ENCODE peak calls at places on chromosomes 11 and 22, in seven cellular contexts. R is AG04449, L is endothelial cell, D is heart left ventricle, K is heart right ventricle, J is prostate gland, G is GM20000. I is an unnamed sample.

GRCh38 chr11:61961570-61962212 is 5.7 kb downstream of the FTH1 start:
- DNase-seq in R (no peak), L (no peak), D (peak), K (peak), J (no peak), G (no peak), I (no peak)

GRCh38 chr11:60912851-60913550 is 957 bp upstream of the TMEM109 start:
- DNase-seq in R (no peak), L (no peak), D (no peak), K (no peak), J (peak), G (no peak), I (no peak)

GRCh38 chr22:38034278-38034882 is 22.8 kb upstream of the PICK1 start:
- DNase-seq in R (no peak), L (peak), D (peak), K (peak), J (peak), G (no peak), I (peak)

GRCh38 chr11:132718711-132719641 is 813.3 kb downstream of the OPCML start:
- DNase-seq in R (peak), L (no peak), D (no peak), K (no peak), J (no peak), G (no peak), I (no peak)

GRCh38 chr11:59556115-59556882 is 45.0 kb downstream of the OR4D9 start:
- DNase-seq in R (peak), L (peak), D (peak), K (peak), J (no peak), G (no peak), I (no peak)

GRCh38 chr22:35064664-35065063 is 1.3 kb upstream of the ISX start:
- DNase-seq in R (no peak), L (no peak), D (no peak), K (no peak), J (no peak), G (peak), I (no peak)

GRCh38 chr11:68028802-68029475 is 1.5 kb upstream of the NDUFS8 start:
- DNase-seq in R (no peak), L (no peak), D (no peak), K (no peak), J (no peak), G (no peak), I (no peak)

GRCh38 chr11:100630898-100631297 is 56.2 kb upstream of the ARHGAP42 start:
- DNase-seq in R (no peak), L (no peak), D (no peak), K (no peak), J (no peak), G (no peak), I (peak)

GRCh38 chr11:59368238-59369022 is 9.7 kb downstream of the OR5AN1 start:
- DNase-seq in R (no peak), L (no peak), D (no peak), K (no peak), J (no peak), G (no peak), I (no peak)

GRCh38 chr22:19970479-19971275 is 29.1 kb upstream of the TXNRD2 start:
- DNase-seq in R (no peak), L (peak), D (peak), K (peak), J (peak), G (peak), I (no peak)

GRCh38 chr11:123251656-123252344 is 56.8 kb upstream of the CLMP start:
- DNase-seq in R (no peak), L (no peak), D (peak), K (peak), J (no peak), G (no peak), I (no peak)

GRCh38 chr11:706957-707816 is 1.2 kb downstream of the EPS8L2 start:
- DNase-seq in R (no peak), L (no peak), D (peak), K (no peak), J (peak), G (peak), I (no peak)

GRCh38 chr11:27312110-27312509 is 50.9 kb downstream of the CCDC34 start:
- DNase-seq in R (no peak), L (no peak), D (no peak), K (no peak), J (no peak), G (no peak), I (peak)

DNA sequence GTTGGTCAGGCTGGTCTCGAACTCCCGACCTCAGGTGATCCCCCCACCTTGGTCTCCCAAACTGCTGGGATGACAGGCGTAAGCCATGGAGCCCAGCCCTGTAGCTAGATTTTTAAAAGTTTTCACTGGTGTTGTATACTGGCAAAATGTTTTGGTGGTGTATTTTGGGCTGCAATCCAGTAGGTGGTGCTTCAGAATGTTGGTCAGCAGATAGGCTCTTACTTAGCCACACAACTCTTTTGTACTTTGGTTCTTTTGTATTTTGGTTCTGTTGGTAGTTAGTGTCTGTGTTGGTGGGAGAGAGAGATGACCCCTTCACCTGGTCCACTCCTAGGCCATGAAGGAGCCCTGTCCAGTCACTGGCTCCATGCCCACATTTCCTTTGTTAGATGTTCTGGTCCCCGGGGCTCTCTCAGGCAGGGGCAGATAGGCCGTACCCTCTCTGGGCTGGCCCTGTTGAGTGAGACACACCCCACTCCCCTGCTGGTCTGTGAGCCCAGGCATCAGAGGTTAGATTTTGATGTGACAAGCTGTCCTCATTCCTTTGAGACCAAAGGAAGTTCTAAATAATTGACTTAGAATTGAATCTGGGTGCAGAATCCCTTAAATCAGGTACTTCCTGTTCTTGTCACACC is 123.8 kb downstream of the DDX10 start:
- DNase-seq in R (no peak), L (peak), D (peak), K (peak), J (no peak), G (peak), I (no peak)
- TF ChIP-seq CTCF in R (peak), L (peak), D (no peak), K (peak), J (no peak), G (peak), I (peak)

DNA sequence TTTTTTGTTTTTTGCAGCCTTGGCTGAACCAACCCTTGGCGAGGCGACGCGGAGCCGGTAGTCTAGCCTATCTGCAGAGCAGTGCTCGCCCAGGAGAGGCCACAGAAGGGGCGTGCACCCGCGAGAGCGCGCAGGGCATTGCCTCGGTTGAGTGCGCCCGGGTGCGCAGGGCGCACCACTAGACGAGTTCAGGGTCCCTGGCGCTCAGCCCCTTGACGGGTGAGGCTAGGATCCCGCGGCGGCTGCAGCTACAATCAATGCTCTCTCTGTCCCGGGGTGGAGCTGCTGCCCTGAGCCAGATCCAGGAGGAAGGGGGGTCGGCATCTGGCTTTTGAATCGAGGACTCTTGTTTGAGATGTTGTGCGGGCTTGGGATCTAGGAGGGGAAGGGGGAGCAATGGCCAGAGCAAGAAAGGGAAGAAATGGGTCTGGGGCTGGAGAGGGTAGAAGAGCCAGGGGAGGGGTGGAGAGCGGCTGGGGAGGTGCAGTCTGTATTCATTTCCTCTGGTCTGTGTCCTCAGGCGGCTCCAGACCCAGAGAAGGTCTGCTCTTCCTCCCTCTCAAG is 949 bp downstream of the THY1 start:
- DNase-seq in R (no peak), L (peak), D (no peak), K (no peak), J (no peak), G (peak), I (no peak)
- TF ChIP-seq CTCF in R (no peak), L (no peak), D (no peak), K (no peak), J (no peak), G (no peak), I (no peak)

GRCh38 chr11:104333977-104334376 is 170.0 kb upstream of the PDGFD start:
- DNase-seq in R (no peak), L (peak), D (no peak), K (no peak), J (no peak), G (no peak), I (no peak)

GRCh38 chr11:104327864-104328513 is 164.0 kb upstream of the PDGFD start:
- DNase-seq in R (no peak), L (no peak), D (no peak), K (peak), J (no peak), G (no peak), I (no peak)

GRCh38 chr11:104329043-104329442 is 165.1 kb upstream of the PDGFD start:
- DNase-seq in R (no peak), L (no peak), D (no peak), K (no peak), J (no peak), G (no peak), I (no peak)

GRCh38 chr11:104328514-104328912 is 164.6 kb upstream of the PDGFD start:
- DNase-seq in R (no peak), L (no peak), D (no peak), K (no peak), J (no peak), G (no peak), I (no peak)

GRCh38 chr11:104332110-104332509 is 168.2 kb upstream of the PDGFD start:
- DNase-seq in R (no peak), L (peak), D (no peak), K (no peak), J (no peak), G (no peak), I (no peak)
- TF ChIP-seq CTCF in R (no peak), L (peak), D (no peak), K (no peak), J (no peak), G (no peak), I (peak)

GRCh38 chr11:76724162-76724768 is 53.7 kb upstream of the LRRC32 start:
- DNase-seq in R (no peak), L (peak), D (no peak), K (no peak), J (no peak), G (no peak), I (no peak)

GRCh38 chr11:76730887-76731286 is 52.3 kb upstream of the TSKU start:
- DNase-seq in R (no peak), L (no peak), D (no peak), K (no peak), J (no peak), G (no peak), I (no peak)

GRCh38 chr11:76729214-76729613 is 53.9 kb upstream of the TSKU start:
- DNase-seq in R (no peak), L (no peak), D (no peak), K (no peak), J (no peak), G (no peak), I (no peak)

GRCh38 chr11:76732643-76733042 is 50.5 kb upstream of the TSKU start:
- DNase-seq in R (no peak), L (no peak), D (no peak), K (no peak), J (no peak), G (no peak), I (no peak)

GRCh38 chr11:76728778-76729177 is 54.4 kb upstream of the TSKU start:
- DNase-seq in R (no peak), L (no peak), D (no peak), K (no peak), J (no peak), G (no peak), I (no peak)
- TF ChIP-seq CTCF in R (no peak), L (no peak), D (no peak), K (no peak), J (no peak), G (no peak), I (no peak)

GRCh38 chr11:2891291-2891690 is 5.7 kb upstream of the CDKN1C start:
- DNase-seq in R (no peak), L (no peak), D (no peak), K (no peak), J (no peak), G (no peak), I (no peak)
- TF ChIP-seq CTCF in R (no peak), L (no peak), D (no peak), K (no peak), J (no peak), G (no peak), I (peak)

GRCh38 chr11:12470236-12470635 is 92.9 kb downstream of the PARVA start:
- DNase-seq in R (no peak), L (no peak), D (no peak), K (no peak), J (no peak), G (no peak), I (no peak)
- TF ChIP-seq CTCF in R (no peak), L (no peak), D (no peak), K (no peak), J (no peak), G (no peak), I (no peak)

GRCh38 chr11:34514050-34514449 is 456 bp upstream of the ELF5 start:
- DNase-seq in R (no peak), L (no peak), D (no peak), K (no peak), J (no peak), G (no peak), I (no peak)

GRCh38 chr11:34514597-34514996 is 1.0 kb upstream of the ELF5 start:
- DNase-seq in R (no peak), L (no peak), D (no peak), K (no peak), J (no peak), G (no peak), I (no peak)

GRCh38 chr11:34513674-34513995 is at the start of gene ELF5:
- DNase-seq in R (no peak), L (no peak), D (no peak), K (no peak), J (peak), G (no peak), I (no peak)

GRCh38 chr11:34510673-34511072 is 2.9 kb downstream of the ELF5 start:
- DNase-seq in R (no peak), L (no peak), D (no peak), K (no peak), J (no peak), G (no peak), I (no peak)

DNA sequence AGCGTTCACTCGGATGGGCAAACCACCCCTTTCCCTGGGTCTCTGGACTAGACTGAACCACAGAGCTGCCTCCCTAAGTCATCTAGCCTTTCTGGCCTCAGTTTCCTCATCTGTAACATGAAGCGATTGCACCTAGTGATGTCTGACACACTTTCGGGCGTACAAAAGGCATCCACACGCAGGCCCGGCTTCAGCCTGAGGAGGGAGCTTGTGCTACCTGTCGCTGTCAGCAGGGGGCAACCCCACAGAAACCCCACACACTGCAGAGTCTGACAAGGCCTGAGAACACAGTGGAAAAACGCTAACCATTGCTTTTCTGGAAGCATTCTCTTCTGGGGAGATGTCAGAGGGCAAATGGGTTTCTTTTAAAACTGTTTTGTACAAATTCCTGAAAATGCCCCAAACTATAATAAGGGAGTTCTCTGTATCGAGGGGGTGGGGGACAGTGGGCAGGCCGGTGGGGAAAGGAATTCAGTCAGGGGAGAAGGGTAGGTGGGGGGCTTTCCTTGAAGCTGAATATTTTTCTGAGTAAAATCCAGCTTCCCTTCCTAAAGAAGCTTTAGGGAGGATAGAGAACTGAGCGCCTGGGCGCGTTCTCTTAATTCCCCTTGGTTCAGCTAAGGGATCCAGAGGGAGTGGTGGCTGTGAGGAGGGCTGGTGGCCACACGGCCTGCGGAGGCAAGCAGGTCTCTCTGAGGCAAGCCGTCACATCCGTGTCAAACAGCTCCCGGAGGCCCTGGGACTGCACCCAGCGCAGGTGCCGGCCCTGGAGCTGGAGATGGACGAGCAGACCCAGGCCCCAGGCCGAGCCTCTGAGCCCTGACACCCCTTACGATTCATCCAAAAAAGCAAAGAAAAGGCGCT is 552 bp downstream of the ELF5 start:
- DNase-seq in R (no peak), L (peak), D (no peak), K (peak), J (peak), G (peak), I (no peak)
- TF ChIP-seq CTCF in R (peak), L (peak), D (peak), K (peak), J (peak), G (peak), I (peak)

DNA sequence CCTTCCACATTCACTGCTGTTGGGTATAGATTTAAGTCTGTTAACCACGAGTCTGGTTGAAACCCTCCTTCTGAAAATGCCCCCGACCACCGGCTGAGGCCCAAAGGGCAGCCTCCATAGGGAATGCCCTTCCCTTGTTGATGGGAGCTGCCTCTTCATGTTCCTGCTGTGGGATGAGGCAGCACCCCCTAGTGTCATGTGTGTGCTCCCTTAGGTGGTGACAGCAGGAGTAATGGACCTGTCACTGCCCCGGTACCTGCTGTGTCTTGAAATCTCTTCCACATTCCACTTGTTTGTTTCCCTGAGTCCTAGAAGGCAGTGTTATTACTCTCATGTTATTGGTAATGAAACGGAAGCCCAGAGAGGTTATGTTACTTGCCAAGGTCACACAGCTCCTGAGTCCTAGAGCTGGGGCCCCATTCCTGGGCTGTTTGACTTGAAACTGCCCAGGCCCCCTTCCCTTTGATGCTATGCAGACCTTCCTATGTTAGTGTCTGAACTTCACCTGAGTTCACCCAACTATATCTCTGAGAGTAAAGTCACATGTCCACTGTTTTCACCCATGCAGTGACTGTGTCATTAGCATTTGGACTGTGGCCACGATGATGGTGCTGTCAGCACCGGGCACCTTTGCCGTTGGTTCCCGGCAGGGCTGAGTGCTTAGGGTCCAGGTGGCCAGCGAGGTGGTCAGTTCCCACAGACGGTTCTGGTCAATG is 234.3 kb downstream of the TBC1D22A start:
- DNase-seq in R (no peak), L (no peak), D (no peak), K (no peak), J (no peak), G (no peak), I (no peak)
- TF ChIP-seq CTCF in R (peak), L (no peak), D (peak), K (no peak), J (no peak), G (peak), I (peak)

GRCh38 chr11:75574698-75575265 is 12.7 kb downstream of the SERPINH1 start:
- DNase-seq in R (no peak), L (no peak), D (no peak), K (no peak), J (no peak), G (no peak), I (no peak)

GRCh38 chr11:75570559-75571139 is 8.6 kb downstream of the SERPINH1 start:
- DNase-seq in R (no peak), L (peak), D (no peak), K (no peak), J (no peak), G (no peak), I (no peak)

GRCh38 chr11:75568616-75569219 is 6.7 kb downstream of the SERPINH1 start:
- DNase-seq in R (no peak), L (no peak), D (no peak), K (no peak), J (no peak), G (no peak), I (no peak)

GRCh38 chr11:75572744-75573143 is 10.7 kb downstream of the SERPINH1 start:
- DNase-seq in R (no peak), L (no peak), D (no peak), K (no peak), J (no peak), G (no peak), I (no peak)

GRCh38 chr11:75571625-75572024 is 9.6 kb downstream of the SERPINH1 start:
- DNase-seq in R (no peak), L (no peak), D (no peak), K (no peak), J (no peak), G (no peak), I (no peak)
- TF ChIP-seq CTCF in R (no peak), L (no peak), D (no peak), K (no peak), J (no peak), G (no peak), I (no peak)

I was measured in epithelial cell of proximal tubule.